ENCODE peak calls at places on chromosome 12, in five cellular contexts. D is AG10803, F is SHP77, B is NCI-H1694, J is islet precursor cell. Z is an unnamed sample.

GRCh38 chr12:98763656-98764055 is 118.6 kb downstream of the APAF1 start:
- DNase-seq in D (no peak), F (no peak), B (no peak), J (no peak), Z (no peak)

GRCh38 chr12:12016284-12017100 is 54.2 kb upstream of the BCL2L14 start:
- DNase-seq in D (no peak), F (no peak), B (no peak), J (no peak), Z (no peak)

GRCh38 chr12:19480459-19480858 is 41.2 kb downstream of the AEBP2 start:
- DNase-seq in D (no peak), F (no peak), B (no peak), J (no peak), Z (no peak)

GRCh38 chr12:114666746-114667668 is 17.0 kb downstream of the TBX3 start:
- DNase-seq in D (no peak), F (no peak), B (no peak), J (peak), Z (no peak)

GRCh38 chr12:3078086-3078820 is 1.1 kb downstream of the TSPAN9 start:
- DNase-seq in D (no peak), F (no peak), B (no peak), J (peak), Z (peak)

GRCh38 chr12:116933101-116933500 is 22.4 kb downstream of the FBXW8 start:
- DNase-seq in D (no peak), F (no peak), B (no peak), J (peak), Z (no peak)

GRCh38 chr12:120007272-120007671 is 18.2 kb downstream of the BICDL1 start:
- DNase-seq in D (no peak), F (no peak), B (no peak), J (peak), Z (peak)

GRCh38 chr12:42742691-42743090 is 153.1 kb upstream of the PRICKLE1 start:
- DNase-seq in D (peak), F (no peak), B (no peak), J (no peak), Z (peak)

GRCh38 chr12:59357811-59358210 is 238.0 kb upstream of the SLC16A7 start:
- DNase-seq in D (no peak), F (no peak), B (no peak), J (peak), Z (peak)

GRCh38 chr12:69688496-69689427 is 10.3 kb downstream of the BEST3 start:
- DNase-seq in D (peak), F (peak), B (no peak), J (peak), Z (peak)

GRCh38 chr12:63400746-63401145 is 249.7 kb upstream of the AVPR1A start:
- DNase-seq in D (no peak), F (peak), B (no peak), J (no peak), Z (no peak)

GRCh38 chr12:124938606-124939427 is 24.4 kb upstream of the UBC start:
- DNase-seq in D (peak), F (no peak), B (no peak), J (peak), Z (peak)

GRCh38 chr12:128228581-128228980 is 38.4 kb upstream of the TMEM132C start:
- DNase-seq in D (no peak), F (no peak), B (no peak), J (no peak), Z (no peak)

GRCh38 chr12:48022676-48023385 is 18.6 kb upstream of the COL2A1 start:
- DNase-seq in D (no peak), F (no peak), B (no peak), J (peak), Z (peak)

GRCh38 chr12:51823875-51824565 is 24.5 kb downstream of the FIGNL2 start:
- DNase-seq in D (peak), F (peak), B (peak), J (peak), Z (peak)

GRCh38 chr12:78421011-78421410 is 443.6 kb upstream of the SYT1 start:
- DNase-seq in D (peak), F (no peak), B (no peak), J (no peak), Z (no peak)

GRCh38 chr12:27685274-27685673 is 11.0 kb upstream of the REP15 start:
- DNase-seq in D (no peak), F (no peak), B (no peak), J (no peak), Z (no peak)

GRCh38 chr12:6914246-6914947 is at the start of gene ENO2:
- DNase-seq in D (peak), F (peak), B (peak), J (peak), Z (peak)

GRCh38 chr12:123713398-123714301 is 1.5 kb downstream of the ATP6V0A2 start:
- DNase-seq in D (peak), F (no peak), B (no peak), J (no peak), Z (peak)

GRCh38 chr12:131487379-131488129 is 223.3 kb upstream of the SFSWAP start:
- DNase-seq in D (peak), F (no peak), B (peak), J (no peak), Z (no peak)

Z was measured in mesendoderm.